ENCODE peak calls at places on chromosomes 13 and 19, in nine cellular contexts. R is NCI-H226; L is stimulated activated naive B cell treated with anti-CD40 and anti-IgM and Interleukin-4, amounts not matched to agents 10 μg/mL and 1 μg/mL and 100 μg/mL, for 72 hours; M is cardiac muscle cell; F is IMR-90; Y is heart right ventricle; C is anterior cingulate cortex; V is stimulated activated CD4-positive, alpha-beta T cell treated with anti-CD3 and anti-CD28 coated beads, Interleukin-15, amount 100 ng/mL, for 1 hour; S is caudate nucleus. I is an unnamed sample.

GRCh38 chr13:70484931-70485330 is 376.7 kb upstream of the KLHL1 start:
- DNase-seq in R (no peak), L (no peak), M (no peak), F (no peak), Y (no peak), C (no peak), V (no peak), S (no peak), I (no peak)

GRCh38 chr13:41053384-41053826 is 7.9 kb upstream of the WBP4 start:
- DNase-seq in R (no peak), L (peak; percentile 66), M (peak; percentile 59), F (peak; percentile 49), Y (peak; percentile 32), C (no peak), V (no peak), S (no peak), I (peak; percentile 41)

GRCh38 chr13:36038785-36039415 is 92.3 kb downstream of the DCLK1 start:
- DNase-seq in R (no peak), L (no peak), M (no peak), F (no peak), Y (no peak), C (no peak), V (no peak), S (no peak), I (no peak)

GRCh38 chr13:42048625-42049453 is at the start of gene DGKH:
- DNase-seq in R (peak; percentile 81), L (peak; percentile 37), M (peak; percentile 85), F (peak; percentile 78), Y (peak; percentile 88), C (peak; percentile 63), V (peak; percentile 48), S (peak; percentile 78), I (peak; percentile 49)

GRCh38 chr19:48596237-48596636 is 10.3 kb upstream of the SPACA4 start:
- DNase-seq in R (no peak), L (no peak), M (no peak), F (no peak), Y (no peak), C (no peak), V (no peak), S (no peak), I (no peak)

GRCh38 chr13:98987275-98987674 is 9.4 kb upstream of the DOCK9 start:
- DNase-seq in R (no peak), L (no peak), M (no peak), F (no peak), Y (no peak), C (no peak), V (no peak), S (no peak), I (no peak)

GRCh38 chr19:12194827-12195500 is 32.1 kb downstream of the ZNF136 start:
- DNase-seq in R (no peak), L (peak; percentile 88), M (peak; percentile 85), F (peak; percentile 6), Y (peak; percentile 90), C (peak; percentile 74), V (peak; percentile 64), S (peak; percentile 84), I (peak; percentile 57)

GRCh38 chr19:925087-925911 is 536 bp upstream of the ARID3A start:
- DNase-seq in R (peak; percentile 75), L (peak; percentile 82), M (peak; percentile 86), F (peak; percentile 82), Y (peak; percentile 77), C (peak; percentile 76), V (peak; percentile 66), S (peak; percentile 73), I (no peak)

GRCh38 chr13:40145139-40145538 is 489.7 kb downstream of the COG6 start:
- DNase-seq in R (no peak), L (no peak), M (no peak), F (no peak), Y (no peak), C (no peak), V (no peak), S (no peak), I (no peak)

GRCh38 chr19:28519218-28519779 is 693.7 kb downstream of the UQCRFS1 start:
- DNase-seq in R (no peak), L (no peak), M (no peak), F (no peak), Y (no peak), C (no peak), V (no peak), S (no peak), I (no peak)

GRCh38 chr13:41352935-41353801 is 42.1 kb downstream of the NAA16 start:
- DNase-seq in R (peak; percentile 29), L (peak; percentile 1), M (peak; percentile 67), F (peak; percentile 59), Y (peak; percentile 13), C (peak; percentile 3), V (no peak), S (no peak), I (peak; percentile 67)

GRCh38 chr19:10390652-10391286 is 10.4 kb upstream of the TYK2 start:
- DNase-seq in R (no peak), L (peak; percentile 44), M (peak; percentile 81), F (peak; percentile 71), Y (peak; percentile 76), C (peak; percentile 12), V (peak; percentile 36), S (no peak), I (peak; percentile 67)

GRCh38 chr13:60220072-60220471 is 56.3 kb upstream of the DIAPH3 start:
- DNase-seq in R (peak; percentile 64), L (no peak), M (no peak), F (no peak), Y (no peak), C (no peak), V (no peak), S (no peak), I (no peak)